ENCODE peak calls at places on chromosomes 4 and X, in six cellular contexts. X is GM12878, J is HepG2, M is HCT116, R is upper lobe of left lung, S is K562. N is an unnamed sample.

GRCh38 chr4:24195976-24196736 is 306.3 kb upstream of the PPARGC1A start:
- ATAC-seq in X (no peak), J (no peak), M (no peak), R (no peak), S (no peak), N (no peak)

GRCh38 chrX:16082470-16083085 is 40.8 kb upstream of the GRPR start:
- ATAC-seq in X (no peak), J (no peak), M (no peak), R (no peak), S (no peak), N (peak; percentile 43)

GRCh38 chr4:163484906-163485305 is 9.6 kb upstream of the TMA16 start:
- ATAC-seq in X (peak; percentile 87), J (peak; percentile 81), M (peak; percentile 89), R (peak; percentile 58), S (peak; percentile 91), N (no peak)

GRCh38 chr4:128525387-128525786 is 237.8 kb upstream of the PGRMC2 start:
- ATAC-seq in X (peak; percentile 58), J (no peak), M (no peak), R (peak; percentile 33), S (peak; percentile 25), N (no peak)

GRCh38 chrX:17553961-17554482 is 179.0 kb downstream of the NHS start:
- ATAC-seq in X (no peak), J (no peak), M (no peak), R (no peak), S (no peak), N (peak; percentile 65)

GRCh38 chr4:140233811-140234696 is 80.1 kb upstream of the MAML3 start:
- ATAC-seq in X (no peak), J (no peak), M (no peak), R (no peak), S (no peak), N (no peak)

GRCh38 chr4:94442251-94442650 is 9.5 kb upstream of the PDLIM5 start:
- ATAC-seq in X (no peak), J (peak; percentile 62), M (peak; percentile 69), R (no peak), S (peak; percentile 61), N (no peak)

GRCh38 chr4:96983830-96984229 is 1143.9 kb downstream of the PDHA2 start:
- ATAC-seq in X (no peak), J (no peak), M (no peak), R (no peak), S (no peak), N (no peak)

GRCh38 chr4:8394125-8394524 is 46.4 kb downstream of the ACOX3 start:
- ATAC-seq in X (no peak), J (no peak), M (no peak), R (peak; percentile 80), S (no peak), N (peak; percentile 79)

GRCh38 chr4:772776-773175 is 53.2 kb downstream of the CPLX1 start:
- ATAC-seq in X (no peak), J (peak; percentile 24), M (no peak), R (no peak), S (no peak), N (no peak)

GRCh38 chr4:7365472-7366179 is 69.1 kb downstream of the PSAPL1 start:
- ATAC-seq in X (no peak), J (no peak), M (no peak), R (no peak), S (no peak), N (no peak)

GRCh38 chr4:3699678-3700077 is 66.5 kb upstream of the ADRA2C start:
- ATAC-seq in X (no peak), J (no peak), M (no peak), R (no peak), S (no peak), N (no peak)

GRCh38 chr4:184856277-184856609 is 30.5 kb upstream of the ACSL1 start:
- ATAC-seq in X (peak; percentile 54), J (no peak), M (no peak), R (peak; percentile 56), S (no peak), N (peak; percentile 31)

GRCh38 chrX:27728291-27728690 is 79.5 kb upstream of the MAGEB10 start:
- ATAC-seq in X (no peak), J (no peak), M (no peak), R (no peak), S (no peak), N (no peak)

GRCh38 chr4:169810325-169811323 is 52.9 kb upstream of the HPF1 start:
- ATAC-seq in X (peak; percentile 77), J (peak; percentile 74), M (peak; percentile 89), R (peak; percentile 68), S (peak; percentile 90), N (no peak)

GRCh38 chr4:125155251-125155650 is 159.5 kb upstream of the FAT4 start:
- ATAC-seq in X (no peak), J (no peak), M (no peak), R (no peak), S (no peak), N (no peak)

GRCh38 chr4:94403735-94404134 is 48.0 kb upstream of the PDLIM5 start:
- ATAC-seq in X (no peak), J (no peak), M (no peak), R (no peak), S (no peak), N (no peak)

GRCh38 chr4:180134116-180134866 is 2108.9 kb upstream of the TENM3 start:
- ATAC-seq in X (peak; percentile 65), J (peak; percentile 35), M (no peak), R (peak; percentile 51), S (no peak), N (no peak)

GRCh38 chr4:75985116-75985515 is 5.6 kb downstream of the SDAD1 start:
- ATAC-seq in X (no peak), J (no peak), M (no peak), R (no peak), S (no peak), N (no peak)

GRCh38 chr4:139887962-139888735 is 222.5 kb downstream of the MGST2 start:
- ATAC-seq in X (peak; percentile 56), J (no peak), M (no peak), R (no peak), S (no peak), N (no peak)

DNA sequence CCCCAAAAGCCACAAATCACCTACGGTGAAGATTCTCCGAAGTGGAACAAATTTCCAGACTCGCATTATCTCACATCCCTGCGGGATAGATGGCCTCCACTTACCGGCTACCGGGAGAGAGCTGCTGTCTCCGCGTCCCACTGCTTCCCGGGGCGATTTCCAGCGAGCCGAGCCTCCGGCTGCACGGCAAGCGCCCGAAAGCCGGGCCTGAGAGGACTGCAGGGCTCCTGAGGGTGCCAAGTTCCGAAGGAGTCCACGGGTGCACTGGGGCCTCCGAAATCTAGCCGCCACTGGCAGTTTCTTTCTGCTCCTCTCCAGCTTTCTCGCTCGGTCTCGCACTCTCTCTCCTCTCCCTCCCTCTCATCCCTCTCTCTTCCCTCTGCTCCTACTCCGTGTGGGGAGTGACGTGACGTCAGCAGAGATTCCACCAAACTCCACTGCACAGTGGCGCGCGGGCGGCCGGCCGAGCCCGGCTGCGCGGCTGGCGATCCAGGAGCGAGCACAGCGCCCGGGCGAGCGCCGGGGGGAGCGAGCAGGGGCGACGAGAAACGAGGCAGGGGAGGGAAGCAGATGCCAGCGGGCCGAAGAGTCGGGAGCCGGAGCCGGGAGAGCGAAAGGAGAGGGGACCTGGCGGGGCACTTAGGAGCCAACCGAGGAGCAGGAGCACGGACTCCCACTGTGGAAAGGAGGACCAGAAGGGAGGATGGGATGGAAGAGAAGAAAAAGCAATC is 14.0 kb upstream of the PITX2 start:
- ATAC-seq in X (no peak), J (no peak), M (peak; percentile 93), R (peak; percentile 85), S (no peak), N (peak; percentile 88)
- TF ChIP-seq POLR2A in X (no peak), J (no peak), M (no peak), R (no peak), S (no peak), N (peak; percentile 12)

DNA sequence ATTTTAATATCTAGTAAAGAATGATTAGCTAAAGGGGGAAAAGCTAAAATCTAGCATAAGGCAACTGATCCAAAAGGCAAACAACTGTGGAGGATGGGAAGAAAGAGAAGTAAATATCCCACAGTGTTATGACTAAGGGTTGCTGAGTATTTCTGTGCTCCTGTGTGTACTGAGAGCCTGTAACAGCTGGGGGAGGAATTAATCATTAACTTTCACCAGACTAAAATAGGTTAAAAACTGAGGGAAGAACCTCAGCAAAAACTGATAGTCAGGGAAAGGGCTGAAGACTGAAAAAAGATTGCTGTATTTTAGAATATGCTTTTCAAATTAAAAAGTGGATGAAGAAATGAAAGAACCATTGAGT is 365.9 kb downstream of the CXXC4 start:
- ATAC-seq in X (peak; percentile 79), J (peak; percentile 100), M (peak; percentile 57), R (no peak), S (no peak), N (no peak)
- H3K4me3 ChIP-seq in X (no peak overlapping the region), J (no peak overlapping the region), M (no peak overlapping the region), R (no peak overlapping the region), S (no peak overlapping the region), N (no peak overlapping the region)

DNA sequence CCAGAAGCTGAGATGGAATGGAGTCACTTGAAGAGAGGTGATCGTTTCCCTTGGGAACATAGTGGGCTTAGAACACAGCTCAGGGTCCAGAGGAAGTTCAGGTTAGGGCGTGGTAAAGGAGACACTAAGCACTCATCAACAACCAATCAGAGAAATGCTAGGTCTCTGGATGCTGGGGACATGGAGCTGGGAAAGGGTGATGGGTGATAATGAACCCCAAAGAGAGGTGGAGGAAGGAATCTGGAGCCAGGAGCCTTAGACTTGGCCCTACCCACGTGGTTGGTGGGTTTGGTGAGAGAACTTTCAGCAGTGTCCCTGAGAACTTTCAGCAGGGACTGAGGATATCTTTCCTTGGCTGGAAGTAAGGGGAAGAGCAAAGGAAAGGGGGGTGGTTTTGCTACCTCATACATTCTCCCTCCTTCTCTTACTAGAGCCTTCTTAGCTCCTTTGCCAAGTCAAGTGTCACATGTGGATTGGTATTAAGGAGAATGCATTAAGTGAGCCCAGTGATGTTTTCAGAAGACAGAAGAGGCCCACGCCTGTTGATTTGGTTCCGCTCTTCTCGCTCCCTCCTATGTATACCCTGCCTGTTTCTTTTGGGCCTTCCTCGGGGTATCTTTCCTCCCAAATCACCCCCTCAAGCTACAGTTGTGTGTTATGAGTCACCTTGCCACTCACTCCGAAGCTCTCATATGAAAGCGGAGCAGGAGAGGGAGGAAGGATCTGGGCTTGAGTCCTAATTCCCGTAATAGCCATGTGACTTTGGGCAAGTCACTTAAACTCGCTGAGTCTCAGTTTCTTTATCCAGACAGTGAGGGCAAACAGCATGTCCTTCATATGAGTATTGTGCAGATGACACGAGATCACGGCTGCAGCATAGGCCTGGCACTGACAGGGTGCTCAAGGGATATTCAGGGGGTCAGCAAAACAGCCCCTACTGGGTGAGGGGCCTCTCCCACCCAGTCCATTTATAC is 63.1 kb downstream of the TSC22D3 start:
- ATAC-seq in X (no peak), J (no peak), M (no peak), R (peak; percentile 54), S (no peak), N (peak; percentile 22)
- TF ChIP-seq POLR2AphosphoS5 in X (peak; percentile 58), J (no peak), M (no peak), R (peak; percentile 88), S (no peak), N (peak; percentile 65)

DNA sequence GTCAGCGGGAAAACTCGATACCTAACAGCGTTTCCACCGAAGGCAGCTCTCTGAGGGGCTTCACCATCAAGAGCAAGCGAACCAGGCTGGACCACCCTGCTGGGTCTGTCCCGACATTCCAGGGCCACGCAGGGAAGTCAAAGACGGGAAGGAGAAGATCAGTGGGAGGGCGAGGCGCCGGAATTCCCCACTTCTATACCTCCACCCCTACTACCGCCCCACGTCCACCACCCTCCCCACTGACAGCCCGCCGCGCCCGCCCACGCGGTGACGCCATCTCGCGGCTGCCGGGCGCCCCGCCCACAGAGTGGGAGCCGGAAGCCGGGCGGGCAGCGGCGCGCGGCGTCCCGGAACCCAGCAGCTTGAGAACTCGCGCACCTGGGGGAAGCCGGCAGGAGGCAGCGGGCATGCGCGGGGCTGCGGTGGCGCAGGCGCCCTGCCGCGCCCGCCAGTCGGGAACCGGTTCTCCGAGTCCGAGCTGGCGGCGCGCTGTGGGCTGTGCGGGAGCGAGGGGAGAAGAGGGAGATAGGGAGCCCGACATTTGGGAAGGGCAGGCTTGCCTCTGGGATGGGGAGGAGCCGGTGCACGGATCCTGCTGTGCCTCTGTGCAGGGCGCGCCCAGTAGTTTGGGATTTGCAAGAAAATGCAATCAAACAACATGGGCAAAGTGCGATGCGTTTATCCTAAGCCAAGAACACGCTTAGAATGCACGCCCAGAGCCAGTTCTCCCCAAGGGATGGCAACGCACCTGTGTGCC is 3.2 kb upstream of the STIM2 start:
- ATAC-seq in X (peak; percentile 77), J (peak; percentile 74), M (peak; percentile 69), R (peak; percentile 88), S (peak; percentile 82), N (peak; percentile 84)
- TF ChIP-seq POLR2A in X (peak; percentile 83), J (no peak), M (peak; percentile 72), R (peak; percentile 54), S (peak; percentile 83), N (peak; percentile 51)